ENCODE peak calls at places on chromosomes 7 and 10, in five cellular contexts. One of them, this sample, is unnamed. For H3K4me1 and H3K27me3, the result is how much of the 10 kb centered on the place peaks cover.

GRCh38 chr10:72073677-72074412 is 14.5 kb downstream of the SPOCK2 start:
- DNase-seq in thoracic aorta: no peak
- DNase-seq in HCT116: no peak
- DNase-seq in cardiac muscle cell: no peak
- DNase-seq in sigmoid colon: no peak
- DNase-seq in this sample: no peak

GRCh38 chr7:92794846-92795245 is 41.5 kb downstream of the CDK6 start:
- DNase-seq in thoracic aorta: no peak
- DNase-seq in HCT116: no peak
- DNase-seq in cardiac muscle cell: no peak
- DNase-seq in sigmoid colon: no peak
- DNase-seq in this sample: no peak

GRCh38 chr10:100774876-100775275 is 29.5 kb downstream of the PAX2 start:
- DNase-seq in thoracic aorta: no peak
- DNase-seq in HCT116: no peak
- DNase-seq in cardiac muscle cell: no peak
- DNase-seq in sigmoid colon: peak
- DNase-seq in this sample: no peak

GRCh38 chr10:132707776-132708171 is 78.2 kb downstream of the NKX6-2 start:
- DNase-seq in thoracic aorta: no peak
- DNase-seq in HCT116: no peak
- DNase-seq in cardiac muscle cell: no peak
- DNase-seq in sigmoid colon: peak
- DNase-seq in this sample: no peak

GRCh38 chr10:75159519-75159918 is 48.1 kb downstream of the SAMD8 start:
- DNase-seq in thoracic aorta: no peak
- DNase-seq in HCT116: no peak
- DNase-seq in cardiac muscle cell: peak
- DNase-seq in sigmoid colon: no peak
- DNase-seq in this sample: no peak

GRCh38 chr10:89515031-89515841 is 20.2 kb downstream of the SLC16A12 start:
- DNase-seq in thoracic aorta: no peak
- DNase-seq in HCT116: no peak
- DNase-seq in cardiac muscle cell: peak
- DNase-seq in sigmoid colon: no peak
- DNase-seq in this sample: peak

GRCh38 chr7:26658080-26658697 is 206.2 kb downstream of the SKAP2 start:
- DNase-seq in thoracic aorta: no peak
- DNase-seq in HCT116: no peak
- DNase-seq in cardiac muscle cell: no peak
- DNase-seq in sigmoid colon: no peak
- DNase-seq in this sample: no peak

GRCh38 chr10:131199646-131200045 is 111.9 kb downstream of the TCERG1L start:
- DNase-seq in thoracic aorta: no peak
- DNase-seq in HCT116: no peak
- DNase-seq in cardiac muscle cell: no peak
- DNase-seq in sigmoid colon: peak
- DNase-seq in this sample: no peak

GRCh38 chr7:128835790-128836641 is 5.8 kb downstream of the FLNC start:
- DNase-seq in thoracic aorta: no peak
- DNase-seq in HCT116: no peak
- DNase-seq in cardiac muscle cell: peak
- DNase-seq in sigmoid colon: peak
- DNase-seq in this sample: no peak

GRCh38 chr7:144408116-144408515 is 4.6 kb upstream of the NOBOX start:
- DNase-seq in thoracic aorta: no peak
- DNase-seq in HCT116: no peak
- DNase-seq in cardiac muscle cell: no peak
- DNase-seq in sigmoid colon: no peak
- DNase-seq in this sample: peak

GRCh38 chr10:80453715-80454525 is at the start of gene TSPAN14:
- DNase-seq in thoracic aorta: peak
- DNase-seq in HCT116: no peak
- DNase-seq in cardiac muscle cell: peak
- DNase-seq in sigmoid colon: peak
- DNase-seq in this sample: no peak

GRCh38 chr10:119305860-119306513 is 98.6 kb downstream of the GRK5 start:
- DNase-seq in thoracic aorta: peak
- DNase-seq in HCT116: peak
- DNase-seq in cardiac muscle cell: peak
- DNase-seq in sigmoid colon: peak
- DNase-seq in this sample: peak

GRCh38 chr7:126803060-126803665 is 449.6 kb downstream of the GRM8 start:
- DNase-seq in thoracic aorta: no peak
- DNase-seq in HCT116: peak
- DNase-seq in cardiac muscle cell: peak
- DNase-seq in sigmoid colon: no peak
- DNase-seq in this sample: peak

GRCh38 chr10:91006001-91006751 is 85.3 kb upstream of the ANKRD1 start:
- DNase-seq in thoracic aorta: peak
- DNase-seq in HCT116: peak
- DNase-seq in cardiac muscle cell: peak
- DNase-seq in sigmoid colon: peak
- DNase-seq in this sample: peak

GRCh38 chr7:127751062-127751722 is 99.2 kb downstream of the SND1 start:
- DNase-seq in thoracic aorta: no peak
- DNase-seq in HCT116: no peak
- DNase-seq in cardiac muscle cell: peak
- DNase-seq in sigmoid colon: no peak
- DNase-seq in this sample: no peak

GRCh38 chr7:9071160-9071762 is 637.9 kb downstream of the NXPH1 start:
- DNase-seq in thoracic aorta: no peak
- DNase-seq in HCT116: no peak
- DNase-seq in cardiac muscle cell: no peak
- DNase-seq in sigmoid colon: no peak
- DNase-seq in this sample: no peak

GRCh38 chr10:124629842-124630241 is 114.3 kb downstream of the FAM53B start:
- DNase-seq in thoracic aorta: no peak
- DNase-seq in HCT116: no peak
- DNase-seq in cardiac muscle cell: no peak
- DNase-seq in sigmoid colon: no peak
- DNase-seq in this sample: no peak
- H3K4me1 ChIP-seq in thoracic aorta: under half
- H3K4me1 ChIP-seq in HCT116: under half
- H3K4me1 ChIP-seq in cardiac muscle cell: under half
- H3K4me1 ChIP-seq in sigmoid colon: half or more
- H3K4me1 ChIP-seq in this sample: under half

GRCh38 chr10:15860692-15861201 is 440 bp upstream of the MINDY3 start:
- DNase-seq in thoracic aorta: no peak
- DNase-seq in HCT116: no peak
- DNase-seq in cardiac muscle cell: no peak
- DNase-seq in sigmoid colon: no peak
- DNase-seq in this sample: no peak

GRCh38 chr10:15858895-15859294 is 1.4 kb downstream of the MINDY3 start:
- DNase-seq in thoracic aorta: no peak
- DNase-seq in HCT116: no peak
- DNase-seq in cardiac muscle cell: no peak
- DNase-seq in sigmoid colon: no peak
- DNase-seq in this sample: no peak

GRCh38 chr10:15857001-15857608 is 3.2 kb downstream of the MINDY3 start:
- DNase-seq in thoracic aorta: no peak
- DNase-seq in HCT116: no peak
- DNase-seq in cardiac muscle cell: no peak
- DNase-seq in sigmoid colon: no peak
- DNase-seq in this sample: no peak

GRCh38 chr10:15859531-15859864 is 809 bp downstream of the MINDY3 start:
- DNase-seq in thoracic aorta: no peak
- DNase-seq in HCT116: no peak
- DNase-seq in cardiac muscle cell: no peak
- DNase-seq in sigmoid colon: no peak
- DNase-seq in this sample: no peak

GRCh38 chr10:15859865-15860691 is at the start of gene MINDY3:
- DNase-seq in thoracic aorta: peak
- DNase-seq in HCT116: peak
- DNase-seq in cardiac muscle cell: peak
- DNase-seq in sigmoid colon: peak
- DNase-seq in this sample: peak
- TF ChIP-seq CTCF in thoracic aorta: no peak
- TF ChIP-seq CTCF in HCT116: no peak
- TF ChIP-seq CTCF in cardiac muscle cell: no peak
- TF ChIP-seq CTCF in sigmoid colon: no peak
- TF ChIP-seq CTCF in this sample: no peak

DNA sequence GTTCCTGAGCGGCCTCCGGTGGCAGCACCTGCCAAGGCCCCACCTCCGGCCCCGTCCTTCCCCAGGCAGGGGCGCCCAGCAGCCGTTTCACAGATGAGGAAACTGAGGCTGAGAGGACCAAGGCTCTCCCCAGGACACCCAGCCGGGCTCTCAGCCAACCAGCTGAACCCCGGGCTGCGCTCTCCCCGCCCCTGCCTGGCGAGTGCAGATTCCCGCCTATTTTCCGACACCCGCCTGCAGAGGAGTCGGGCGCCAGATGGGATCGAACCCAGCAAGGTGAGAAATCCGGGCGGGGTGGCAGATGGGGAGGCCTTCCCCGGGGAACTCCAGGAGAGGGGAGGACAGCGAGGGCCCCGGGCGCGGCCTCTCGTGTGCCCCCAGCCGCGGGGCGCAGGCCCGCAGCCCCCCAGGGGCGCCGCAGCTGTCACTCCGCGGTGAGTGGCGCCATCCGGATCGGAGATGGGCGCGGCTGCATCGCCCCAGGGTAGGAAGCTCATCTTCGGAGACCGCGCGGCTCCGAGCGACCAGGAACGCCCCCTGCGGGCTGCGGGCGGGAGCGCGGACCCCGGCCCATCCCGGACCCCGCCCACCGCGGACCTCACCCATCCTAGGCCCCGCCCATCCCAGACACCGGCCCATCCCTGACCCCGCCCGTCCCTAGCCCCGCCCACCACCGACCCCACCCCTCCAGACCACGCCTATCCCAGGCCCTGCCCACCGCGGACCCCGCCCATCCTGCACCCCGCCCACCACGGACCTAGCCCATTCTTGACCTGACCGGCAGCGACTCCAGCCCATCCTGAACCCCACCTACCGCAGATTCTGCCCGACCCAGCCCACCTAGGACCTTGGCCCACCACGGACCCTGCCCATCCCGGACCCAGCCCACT is 90.3 kb downstream of the MICALL2 start:
- DNase-seq in thoracic aorta: no peak
- DNase-seq in HCT116: peak
- DNase-seq in cardiac muscle cell: no peak
- DNase-seq in sigmoid colon: no peak
- DNase-seq in this sample: no peak
- H3K27me3 ChIP-seq in thoracic aorta: under half
- H3K27me3 ChIP-seq in HCT116: under half
- H3K27me3 ChIP-seq in cardiac muscle cell: under half
- H3K27me3 ChIP-seq in sigmoid colon: half or more
- H3K27me3 ChIP-seq in this sample: under half

GRCh38 chr10:50552771-50553535 is 70.8 kb downstream of the SGMS1 start:
- DNase-seq in thoracic aorta: no peak
- DNase-seq in HCT116: no peak
- DNase-seq in cardiac muscle cell: peak
- DNase-seq in sigmoid colon: no peak
- DNase-seq in this sample: no peak
- H3K4me1 ChIP-seq in thoracic aorta: half or more
- H3K4me1 ChIP-seq in HCT116: under half
- H3K4me1 ChIP-seq in cardiac muscle cell: under half
- H3K4me1 ChIP-seq in sigmoid colon: half or more
- H3K4me1 ChIP-seq in this sample: under half

DNA sequence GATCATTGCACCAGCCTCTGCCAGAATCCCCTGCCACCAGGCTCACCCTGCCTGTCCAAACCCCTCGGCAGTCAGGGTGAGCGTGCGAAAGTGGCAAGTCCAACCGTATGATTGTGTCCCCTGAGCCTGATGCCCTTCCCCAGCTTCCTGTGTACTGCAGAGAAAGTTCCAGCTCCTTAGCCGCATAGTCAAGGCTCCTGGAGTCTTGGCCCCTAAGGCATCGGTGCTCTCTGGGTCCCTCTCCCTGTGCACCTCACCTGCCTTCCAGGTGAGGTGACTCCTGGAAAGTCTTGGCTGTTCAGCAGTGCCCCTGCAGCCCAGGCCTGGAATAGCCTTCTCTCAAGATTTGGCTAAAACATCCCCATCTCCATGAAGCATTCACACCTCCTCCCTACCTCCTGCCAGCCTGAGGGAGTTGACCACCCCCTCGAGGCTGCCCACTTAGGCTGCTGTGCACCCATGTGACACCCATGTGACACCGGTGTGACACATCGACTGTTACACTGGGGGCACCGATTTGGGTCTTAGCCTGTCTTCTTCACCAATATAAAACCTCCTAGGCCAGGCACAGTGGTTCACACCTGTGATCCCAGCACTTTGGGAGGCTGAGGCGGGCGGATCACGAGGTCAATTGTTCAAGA is 56.2 kb upstream of the ELN start:
- DNase-seq in thoracic aorta: no peak
- DNase-seq in HCT116: peak
- DNase-seq in cardiac muscle cell: no peak
- DNase-seq in sigmoid colon: no peak
- DNase-seq in this sample: peak
- TF ChIP-seq CTCF in thoracic aorta: no peak
- TF ChIP-seq CTCF in HCT116: peak
- TF ChIP-seq CTCF in cardiac muscle cell: no peak
- TF ChIP-seq CTCF in sigmoid colon: no peak
- TF ChIP-seq CTCF in this sample: peak

DNA sequence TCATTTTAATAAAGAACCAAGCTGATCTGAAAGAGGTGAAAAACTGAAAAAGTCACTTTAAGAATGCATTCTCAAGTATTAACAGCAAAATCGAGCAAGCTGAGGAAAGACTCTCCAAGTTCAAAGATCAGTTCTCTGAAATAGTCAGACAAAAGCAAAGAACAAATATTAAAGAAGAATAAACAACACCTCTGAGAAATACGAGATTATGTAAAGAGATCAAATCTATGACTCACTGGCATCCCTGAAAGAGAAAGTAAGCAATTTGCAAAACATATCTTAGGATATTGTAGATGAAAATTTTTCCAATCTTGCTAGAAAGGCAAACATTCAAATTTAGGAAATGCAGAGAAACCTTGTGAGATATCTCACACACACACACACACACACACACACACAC is 138.4 kb upstream of the HGF start:
- DNase-seq in thoracic aorta: no peak
- DNase-seq in HCT116: no peak
- DNase-seq in cardiac muscle cell: no peak
- DNase-seq in sigmoid colon: no peak
- DNase-seq in this sample: peak
- H3K27me3 ChIP-seq in thoracic aorta: under half
- H3K27me3 ChIP-seq in HCT116: under half
- H3K27me3 ChIP-seq in cardiac muscle cell: under half
- H3K27me3 ChIP-seq in sigmoid colon: under half
- H3K27me3 ChIP-seq in this sample: under half

GRCh38 chr7:90190995-90191394 is 20.5 kb upstream of the STEAP2 start:
- DNase-seq in thoracic aorta: no peak
- DNase-seq in HCT116: no peak
- DNase-seq in cardiac muscle cell: no peak
- DNase-seq in sigmoid colon: no peak
- DNase-seq in this sample: no peak

GRCh38 chr7:90191648-90192047 is 19.9 kb upstream of the STEAP2 start:
- DNase-seq in thoracic aorta: no peak
- DNase-seq in HCT116: no peak
- DNase-seq in cardiac muscle cell: no peak
- DNase-seq in sigmoid colon: no peak
- DNase-seq in this sample: no peak

GRCh38 chr7:90192876-90193765 is 18.4 kb upstream of the STEAP2 start:
- DNase-seq in thoracic aorta: no peak
- DNase-seq in HCT116: no peak
- DNase-seq in cardiac muscle cell: no peak
- DNase-seq in sigmoid colon: no peak
- DNase-seq in this sample: no peak

GRCh38 chr7:90194911-90195809 is 16.4 kb upstream of the STEAP2 start:
- DNase-seq in thoracic aorta: no peak
- DNase-seq in HCT116: no peak
- DNase-seq in cardiac muscle cell: no peak
- DNase-seq in sigmoid colon: no peak
- DNase-seq in this sample: no peak
- H3K4me1 ChIP-seq in thoracic aorta: under half
- H3K4me1 ChIP-seq in HCT116: under half
- H3K4me1 ChIP-seq in cardiac muscle cell: under half
- H3K4me1 ChIP-seq in sigmoid colon: under half
- H3K4me1 ChIP-seq in this sample: under half

GRCh38 chr10:58943960-58944359 is 232.5 kb upstream of the PHYHIPL start:
- DNase-seq in thoracic aorta: no peak
- DNase-seq in HCT116: no peak
- DNase-seq in cardiac muscle cell: no peak
- DNase-seq in sigmoid colon: no peak
- DNase-seq in this sample: no peak
- TF ChIP-seq CTCF in thoracic aorta: no peak
- TF ChIP-seq CTCF in HCT116: no peak
- TF ChIP-seq CTCF in cardiac muscle cell: no peak
- TF ChIP-seq CTCF in sigmoid colon: no peak
- TF ChIP-seq CTCF in this sample: no peak

This sample was measured in foreskin keratinocyte.